ENCODE peak calls at places on chromosome 4, in ten cellular contexts. K is astrocyte of the spinal cord, N is cardiac muscle cell, M is cardiac fibroblast, J is fibroblast of lung, T is prostate gland, U is lower leg skin, Z is tibial artery, I is mammary epithelial cell, L is WERI-Rb-1. F is an unnamed sample.

GRCh38 chr4:31983246-31983645 is 1263.1 kb downstream of the PCDH7 start:
- DNase-seq in K (no peak), N (no peak), M (no peak), J (no peak), T (no peak), U (no peak), Z (no peak), I (no peak), L (no peak), F (no peak)

GRCh38 chr4:36226430-36227227 is 17.7 kb downstream of the ARAP2 start:
- DNase-seq in K (no peak), N (no peak), M (no peak), J (no peak), T (no peak), U (no peak), Z (no peak), I (no peak), L (no peak), F (no peak)

GRCh38 chr4:92047209-92047877 is 256.4 kb upstream of the GRID2 start:
- DNase-seq in K (peak), N (peak), M (peak), J (peak), T (no peak), U (no peak), Z (no peak), I (no peak), L (no peak), F (no peak)

GRCh38 chr4:79050521-79050880 is 111.3 kb upstream of the PAQR3 start:
- DNase-seq in K (peak), N (no peak), M (no peak), J (no peak), T (no peak), U (no peak), Z (no peak), I (no peak), L (peak), F (no peak)

GRCh38 chr4:78517050-78517652 is 34.4 kb upstream of the ANXA3 start:
- DNase-seq in K (peak), N (peak), M (peak), J (peak), T (no peak), U (no peak), Z (no peak), I (peak), L (no peak), F (no peak)

GRCh38 chr4:5751918-5752802 is 41.2 kb downstream of the EVC start:
- DNase-seq in K (peak), N (peak), M (peak), J (peak), T (no peak), U (no peak), Z (peak), I (no peak), L (peak), F (peak)

GRCh38 chr4:107719211-107719926 is 665 bp downstream of the PAPSS1 start:
- DNase-seq in K (peak), N (peak), M (peak), J (peak), T (peak), U (peak), Z (no peak), I (peak), L (no peak), F (no peak)

GRCh38 chr4:37845201-37845600 is 18.7 kb downstream of the PGM2 start:
- DNase-seq in K (no peak), N (no peak), M (no peak), J (no peak), T (no peak), U (no peak), Z (no peak), I (no peak), L (no peak), F (no peak)

GRCh38 chr4:109207060-109207459 is 95.4 kb downstream of the COL25A1 start:
- DNase-seq in K (peak), N (peak), M (peak), J (peak), T (no peak), U (no peak), Z (no peak), I (peak), L (no peak), F (no peak)

GRCh38 chr4:41122775-41123174 is 91.6 kb downstream of the APBB2 start:
- DNase-seq in K (no peak), N (no peak), M (no peak), J (no peak), T (no peak), U (no peak), Z (no peak), I (no peak), L (no peak), F (no peak)

GRCh38 chr4:5758741-5759140 is 47.7 kb downstream of the EVC start:
- DNase-seq in K (peak), N (peak), M (peak), J (peak), T (no peak), U (peak), Z (no peak), I (peak), L (no peak), F (no peak)

GRCh38 chr4:85963231-85963630 is 396.6 kb downstream of the MAPK10 start:
- DNase-seq in K (no peak), N (no peak), M (no peak), J (no peak), T (no peak), U (no peak), Z (no peak), I (no peak), L (no peak), F (no peak)

GRCh38 chr4:38034986-38035882 is 75.0 kb downstream of the PTTG2 start:
- DNase-seq in K (peak), N (peak), M (peak), J (peak), T (peak), U (peak), Z (no peak), I (peak), L (peak), F (no peak)

GRCh38 chr4:165970703-165971420 is 97.8 kb downstream of the TLL1 start:
- DNase-seq in K (no peak), N (no peak), M (no peak), J (no peak), T (no peak), U (no peak), Z (no peak), I (no peak), L (no peak), F (no peak)

GRCh38 chr4:828641-829271 is 2.8 kb upstream of the CPLX1 start:
- DNase-seq in K (no peak), N (peak), M (peak), J (no peak), T (no peak), U (no peak), Z (peak), I (no peak), L (peak), F (no peak)

GRCh38 chr4:182975806-182976205 is 58.6 kb upstream of the DCTD start:
- DNase-seq in K (peak), N (peak), M (peak), J (peak), T (no peak), U (no peak), Z (no peak), I (peak), L (no peak), F (no peak)

GRCh38 chr4:169250796-169251195 is 20.0 kb downstream of the SH3RF1 start:
- DNase-seq in K (no peak), N (no peak), M (no peak), J (no peak), T (no peak), U (no peak), Z (no peak), I (no peak), L (no peak), F (no peak)

GRCh38 chr4:121307441-121308327 is 73.1 kb downstream of the QRFPR start:
- DNase-seq in K (peak), N (peak), M (peak), J (peak), T (no peak), U (no peak), Z (no peak), I (peak), L (peak), F (peak)

GRCh38 chr4:155796031-155796430 is 37.2 kb downstream of the GUCY1B1 start:
- DNase-seq in K (peak), N (peak), M (peak), J (peak), T (no peak), U (no peak), Z (no peak), I (no peak), L (peak), F (no peak)

GRCh38 chr4:74374561-74375327 is 9.8 kb downstream of the EREG start:
- DNase-seq in K (peak), N (peak), M (peak), J (peak), T (no peak), U (peak), Z (no peak), I (peak), L (no peak), F (no peak)

GRCh38 chr4:76199664-76200211 is 13.9 kb downstream of the SCARB2 start:
- DNase-seq in K (peak), N (peak), M (peak), J (peak), T (no peak), U (no peak), Z (no peak), I (no peak), L (peak), F (no peak)

GRCh38 chr4:141131738-141132688 is 1.3 kb downstream of the RNF150 start:
- DNase-seq in K (peak), N (no peak), M (no peak), J (peak), T (peak), U (no peak), Z (peak), I (peak), L (peak), F (peak)

GRCh38 chr4:87716350-87717041 is 66.4 kb downstream of the DMP1 start:
- DNase-seq in K (peak), N (peak), M (peak), J (peak), T (peak), U (no peak), Z (no peak), I (no peak), L (no peak), F (no peak)

GRCh38 chr4:133390198-133390855 is 241.2 kb downstream of the PCDH10 start:
- DNase-seq in K (no peak), N (no peak), M (no peak), J (no peak), T (no peak), U (no peak), Z (no peak), I (peak), L (no peak), F (no peak)

GRCh38 chr4:158827475-158828085 is 58.8 kb downstream of the FNIP2 start:
- DNase-seq in K (no peak), N (no peak), M (no peak), J (no peak), T (no peak), U (no peak), Z (no peak), I (no peak), L (no peak), F (no peak)

GRCh38 chr4:184282251-184282713 is 64.6 kb upstream of the ENPP6 start:
- DNase-seq in K (no peak), N (no peak), M (no peak), J (no peak), T (peak), U (no peak), Z (no peak), I (peak), L (no peak), F (no peak)

GRCh38 chr4:77358315-77358928 is 201.4 kb downstream of the CCNG2 start:
- DNase-seq in K (peak), N (peak), M (peak), J (peak), T (peak), U (no peak), Z (no peak), I (peak), L (no peak), F (peak)

GRCh38 chr4:62670509-62670908 is 1470.4 kb downstream of the ADGRL3 start:
- DNase-seq in K (peak), N (no peak), M (no peak), J (peak), T (no peak), U (no peak), Z (no peak), I (no peak), L (no peak), F (no peak)

GRCh38 chr4:177047070-177047850 is 254.5 kb upstream of the VEGFC start:
- DNase-seq in K (peak), N (peak), M (peak), J (peak), T (peak), U (no peak), Z (no peak), I (peak), L (peak), F (peak)

DNA sequence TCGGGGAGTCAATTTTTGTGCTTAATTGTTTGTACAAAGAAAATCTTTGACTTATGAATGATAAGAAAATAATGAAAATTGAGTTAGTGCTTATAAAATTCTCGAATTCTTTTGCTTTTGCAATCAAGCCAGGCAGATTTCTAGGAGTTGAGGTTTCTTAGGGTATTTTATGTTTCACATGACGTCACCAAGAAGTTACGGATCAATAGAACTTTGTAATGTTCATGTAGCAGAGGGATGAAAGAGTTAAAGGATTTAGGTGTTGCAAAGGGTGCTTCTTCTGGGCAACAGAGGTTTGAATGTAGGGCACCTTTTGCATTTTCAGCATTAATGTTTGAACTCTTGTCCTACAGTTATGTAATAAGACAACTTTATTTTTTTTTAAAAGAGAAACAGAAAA is 19.4 kb downstream of the GBA3 start:
- DNase-seq in K (no peak), N (no peak), M (no peak), J (no peak), T (no peak), U (no peak), Z (no peak), I (no peak), L (no peak), F (no peak)
- TF ChIP-seq CTCF in K (no peak), N (no peak), M (no peak), J (no peak), T (no peak), U (no peak), Z (no peak), I (no peak), L (no peak), F (no peak)

DNA sequence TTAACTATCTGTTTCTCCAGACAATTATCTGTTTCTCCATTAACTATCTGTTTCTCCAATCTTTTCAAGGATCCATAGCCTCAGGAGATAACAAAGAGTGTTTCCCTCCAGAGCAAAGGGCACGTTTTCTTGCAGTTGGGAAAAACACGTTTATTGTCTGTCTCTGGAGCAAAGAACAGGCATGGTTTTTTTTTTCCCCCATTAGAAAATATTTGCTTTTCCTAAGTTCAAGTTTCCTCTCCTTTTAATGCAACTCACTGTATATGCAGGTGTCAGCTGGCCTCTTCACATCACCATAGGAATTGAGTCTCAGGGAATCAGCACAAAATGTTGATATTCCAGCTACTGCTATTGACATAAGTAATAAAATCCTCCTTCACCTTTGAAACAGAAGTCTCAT is 984.4 kb downstream of the RAB28 start:
- DNase-seq in K (no peak), N (no peak), M (no peak), J (no peak), T (no peak), U (no peak), Z (no peak), I (no peak), L (no peak), F (no peak)
- TF ChIP-seq CTCF in K (no peak), N (no peak), M (no peak), J (no peak), T (no peak), U (no peak), Z (no peak), I (no peak), L (no peak), F (no peak)

GRCh38 chr4:47109379-47109778 is 78.0 kb downstream of the GABRB1 start:
- DNase-seq in K (no peak), N (no peak), M (no peak), J (no peak), T (no peak), U (no peak), Z (no peak), I (no peak), L (no peak), F (no peak)
- TF ChIP-seq CTCF in K (no peak), N (no peak), M (no peak), J (no peak), T (no peak), U (no peak), Z (no peak), I (no peak), L (no peak), F (no peak)

GRCh38 chr4:173748353-173748752 is 218.3 kb upstream of the HAND2 start:
- DNase-seq in K (no peak), N (peak), M (peak), J (no peak), T (no peak), U (no peak), Z (no peak), I (no peak), L (no peak), F (no peak)
- TF ChIP-seq CTCF in K (no peak), N (peak), M (peak), J (peak), T (no peak), U (no peak), Z (peak), I (no peak), L (peak), F (no peak)

GRCh38 chr4:103915224-103915869 is 195.6 kb upstream of the TACR3 start:
- DNase-seq in K (peak), N (peak), M (peak), J (peak), T (no peak), U (no peak), Z (no peak), I (peak), L (no peak), F (no peak)
- TF ChIP-seq CTCF in K (peak), N (peak), M (peak), J (peak), T (peak), U (no peak), Z (no peak), I (peak), L (peak), F (peak)

DNA sequence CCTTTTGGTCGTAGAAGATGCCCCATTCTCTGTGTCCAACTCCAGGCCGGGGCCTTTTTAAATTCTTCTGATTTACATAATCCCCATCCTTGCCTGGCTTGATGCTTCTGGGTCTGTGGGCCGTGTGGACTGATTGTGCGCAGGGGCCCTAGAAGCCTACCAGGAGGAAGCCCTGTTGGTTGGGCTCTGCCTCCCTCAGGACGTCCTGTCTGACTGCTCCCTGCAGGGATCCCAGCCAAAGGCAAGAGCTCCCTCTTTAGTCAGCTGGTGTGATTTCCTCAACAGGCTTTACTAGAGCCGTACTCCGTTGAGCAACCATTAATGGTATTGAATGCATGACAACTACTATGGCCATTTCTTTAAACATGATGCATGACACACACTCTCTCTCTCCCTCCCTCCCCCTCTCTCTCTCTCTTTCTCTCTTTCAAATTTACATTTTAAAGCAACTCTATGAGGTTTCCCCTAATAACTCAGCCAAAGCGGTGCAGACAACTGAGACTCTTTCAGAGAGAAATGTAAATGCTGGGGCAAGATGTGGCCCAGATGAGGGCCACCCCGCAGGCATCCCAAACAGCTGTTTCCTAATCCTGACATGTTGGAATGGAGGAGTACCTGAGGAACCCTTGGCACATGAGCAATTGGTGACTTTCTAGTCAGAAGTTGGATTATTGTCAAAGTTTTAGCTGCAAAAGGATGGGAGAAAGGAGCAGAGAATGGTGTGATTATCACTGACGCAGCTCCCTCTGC is 117.3 kb downstream of the DRD5 start:
- DNase-seq in K (no peak), N (peak), M (peak), J (no peak), T (no peak), U (peak), Z (no peak), I (peak), L (peak), F (peak)
- TF ChIP-seq CTCF in K (no peak), N (peak), M (peak), J (no peak), T (no peak), U (no peak), Z (no peak), I (no peak), L (peak), F (peak)

GRCh38 chr4:3434891-3435683 is 6.7 kb upstream of the HGFAC start:
- DNase-seq in K (no peak), N (no peak), M (no peak), J (no peak), T (no peak), U (no peak), Z (peak), I (no peak), L (no peak), F (no peak)
- TF ChIP-seq CTCF in K (peak), N (peak), M (peak), J (no peak), T (no peak), U (no peak), Z (no peak), I (no peak), L (no peak), F (peak)

GRCh38 chr4:102608190-102608589 is 107.0 kb downstream of the NFKB1 start:
- DNase-seq in K (no peak), N (no peak), M (no peak), J (peak), T (no peak), U (no peak), Z (no peak), I (peak), L (no peak), F (no peak)

GRCh38 chr4:102612824-102613366 is 111.7 kb downstream of the NFKB1 start:
- DNase-seq in K (no peak), N (no peak), M (no peak), J (no peak), T (no peak), U (no peak), Z (no peak), I (peak), L (no peak), F (no peak)

GRCh38 chr4:102612195-102612594 is 111.0 kb downstream of the NFKB1 start:
- DNase-seq in K (no peak), N (no peak), M (no peak), J (no peak), T (no peak), U (no peak), Z (no peak), I (peak), L (no peak), F (no peak)

GRCh38 chr4:102610476-102610875 is 109.3 kb downstream of the NFKB1 start:
- DNase-seq in K (no peak), N (no peak), M (no peak), J (no peak), T (no peak), U (no peak), Z (no peak), I (no peak), L (peak), F (no peak)

GRCh38 chr4:102610007-102610406 is 108.8 kb downstream of the NFKB1 start:
- DNase-seq in K (no peak), N (peak), M (peak), J (no peak), T (no peak), U (no peak), Z (no peak), I (no peak), L (no peak), F (no peak)
- TF ChIP-seq CTCF in K (peak), N (peak), M (peak), J (peak), T (no peak), U (no peak), Z (no peak), I (peak), L (peak), F (no peak)